ENCODE peak calls at places on chromosomes 1 and 21, in eight cellular contexts. B is activated effector memory CD4-positive, alpha-beta T cell treated with anti-CD3 and anti-CD28 coated beads, Interleukin-2, amount 50 U/mL, for 16 hours; I is progenitor cell of endocrine pancreas; M is M059J; C is kidney tubule cell; J is RPMI7951; O is mucosa of descending colon; Z is ovary. R is an unnamed sample.

GRCh38 chr1:18731148-18731547 is 100.5 kb downstream of the PAX7 start:
- DNase-seq in J (no peak), Z (no peak), C (no peak), M (no peak), B (no peak), O (no peak), I (no peak), R (no peak)

GRCh38 chr1:172547071-172547470 is 14.1 kb downstream of the SUCO start:
- DNase-seq in Z (no peak), J (no peak), O (no peak), C (no peak), B (no peak), I (no peak), M (peak; percentile 66), R (no peak)

GRCh38 chr1:226575436-226576390 is 27.1 kb downstream of the STUM start:
- DNase-seq in B (no peak), J (no peak), O (no peak), M (no peak), Z (no peak), I (no peak), C (no peak), R (no peak)

GRCh38 chr1:72891976-72892375 is 609.6 kb upstream of the NEGR1 start:
- DNase-seq in I (no peak), Z (no peak), J (no peak), O (no peak), B (no peak), C (no peak), M (no peak), R (no peak)

GRCh38 chr21:44962481-44962966 is 22.7 kb downstream of the SLX9 start:
- DNase-seq in J (peak; percentile 53), C (peak; percentile 50), Z (no peak), M (peak; percentile 96), B (no peak), O (no peak), I (no peak), R (no peak)

GRCh38 chr1:15184445-15185103 is 31.0 kb downstream of the TMEM51 start:
- DNase-seq in O (no peak), Z (no peak), B (no peak), M (no peak), C (no peak), I (no peak), J (no peak), R (no peak)

GRCh38 chr1:106659490-106660244 is 396.8 kb upstream of the PRMT6 start:
- DNase-seq in M (no peak), I (no peak), Z (no peak), O (no peak), C (no peak), B (no peak), J (no peak), R (no peak)

GRCh38 chr1:224340711-224341384 is 10.9 kb upstream of the NVL start:
- DNase-seq in O (peak; percentile 65), C (peak; percentile 33), Z (no peak), I (peak; percentile 25), J (peak; percentile 23), B (peak; percentile 76), M (peak; percentile 23), R (no peak)

GRCh38 chr21:30434033-30434631 is 4.1 kb downstream of the KRTAP13-4 start:
- DNase-seq in C (peak; percentile 38), O (no peak), B (no peak), Z (no peak), J (peak; percentile 0), M (peak; percentile 9), I (peak; percentile 16), R (no peak)